ENCODE peak calls at places on chromosomes 16 and 17, in nine cellular contexts. C is upper lobe of left lung, J is AG09319, B is endothelial cell, P is mesothelial cell of epicardium, W is ovary, O is psoas muscle, V is HFFc6, S is bronchial epithelial cell. G is an unnamed sample.

GRCh38 chr16:86477642-86478041 is 32.7 kb upstream of the FOXF1 start:
- DNase-seq in B (no peak), V (peak), J (no peak), P (no peak), O (no peak), C (no peak), S (no peak), W (no peak), G (no peak)

GRCh38 chr17:81515530-81516041 is 3.0 kb upstream of the ACTG1 start:
- DNase-seq in B (no peak), P (no peak), C (peak), W (peak), S (no peak), O (peak), J (no peak), V (no peak), G (peak)

GRCh38 chr16:29961479-29962343 is at the start of gene TMEM219:
- DNase-seq in V (peak), B (peak), P (peak), S (peak), J (peak), W (peak), C (peak), O (peak), G (peak)

GRCh38 chr17:75876190-75876937 is 2.0 kb downstream of the TRIM47 start:
- DNase-seq in V (no peak), S (peak), W (no peak), B (peak), P (no peak), J (no peak), O (peak), C (peak), G (peak)

GRCh38 chr17:30576326-30576861 is 99.2 kb downstream of the GOSR1 start:
- DNase-seq in C (peak), S (no peak), O (no peak), B (no peak), J (no peak), V (no peak), P (peak), W (no peak), G (no peak)

GRCh38 chr17:62109378-62109902 is 44.4 kb upstream of the MED13 start:
- DNase-seq in V (peak), B (peak), S (peak), O (no peak), P (no peak), J (peak), C (no peak), W (peak), G (peak)

GRCh38 chr17:39739885-39740356 is 2.2 kb downstream of the GRB7 start:
- DNase-seq in S (peak), C (no peak), P (no peak), J (no peak), V (no peak), B (no peak), O (no peak), W (no peak), G (no peak)

GRCh38 chr16:50800074-50800473 is 58.2 kb downstream of the CYLD start:
- DNase-seq in W (no peak), B (no peak), O (no peak), J (no peak), C (no peak), S (no peak), V (no peak), P (no peak), G (no peak)

GRCh38 chr17:8831234-8831849 is 32.2 kb upstream of the MFSD6L start:
- DNase-seq in P (no peak), B (no peak), S (no peak), O (no peak), V (no peak), J (no peak), C (no peak), W (no peak), G (no peak)

GRCh38 chr16:26959416-26960009 is 107.2 kb upstream of the C16orf82 start:
- DNase-seq in P (no peak), V (no peak), S (no peak), B (no peak), W (no peak), C (no peak), O (no peak), J (no peak), G (no peak)

GRCh38 chr16:10584956-10585561 is 4.7 kb upstream of the EMP2 start:
- DNase-seq in P (no peak), J (no peak), C (no peak), W (no peak), S (peak), B (no peak), V (peak), O (no peak), G (no peak)

GRCh38 chr16:78579020-78579419 is 479.6 kb downstream of the WWOX start:
- DNase-seq in C (no peak), J (no peak), P (no peak), S (no peak), B (no peak), O (no peak), V (no peak), W (no peak), G (no peak)

GRCh38 chr16:12800751-12801308 is 2.9 kb downstream of the CPPED1 start:
- DNase-seq in W (no peak), V (no peak), P (no peak), J (no peak), B (no peak), O (no peak), S (no peak), C (no peak), G (no peak)

GRCh38 chr16:3659200-3659599 is 4.7 kb downstream of the DNASE1 start:
- DNase-seq in O (no peak), J (peak), V (no peak), C (no peak), W (no peak), S (no peak), P (no peak), B (no peak), G (no peak)

GRCh38 chr17:31722251-31723056 is 136.6 kb downstream of the COPRS start:
- DNase-seq in J (no peak), O (no peak), P (no peak), B (no peak), C (no peak), V (peak), W (no peak), S (no peak), G (no peak)

GRCh38 chr17:55386931-55387330 is 34.7 kb downstream of the MMD start:
- DNase-seq in J (no peak), B (no peak), O (no peak), V (no peak), S (peak), C (no peak), P (no peak), W (no peak), G (no peak)

GRCh38 chr17:19718613-19719364 is 2.4 kb upstream of the SLC47A2 start:
- DNase-seq in V (no peak), P (no peak), C (no peak), J (no peak), S (no peak), B (peak), O (no peak), W (no peak), G (no peak)

GRCh38 chr17:73953206-73954033 is 250.1 kb upstream of the RPL38 start:
- DNase-seq in J (no peak), V (no peak), C (no peak), S (no peak), P (no peak), B (no peak), W (no peak), O (no peak), G (no peak)

GRCh38 chr17:12597895-12598294 is 67.8 kb upstream of the MYOCD start:
- DNase-seq in W (no peak), B (no peak), O (no peak), C (no peak), S (no peak), J (no peak), P (no peak), V (no peak), G (no peak)

GRCh38 chr17:50264263-50265113 is 9.8 kb upstream of the TMEM92 start:
- DNase-seq in J (no peak), S (no peak), O (no peak), B (no peak), P (peak), V (peak), C (peak), W (peak), G (peak)

GRCh38 chr16:89094252-89094901 is 725 bp downstream of the ACSF3 start:
- DNase-seq in C (no peak), V (peak), P (no peak), J (no peak), S (peak), O (no peak), W (no peak), B (no peak), G (no peak)

GRCh38 chr16:31118223-31119155 is 1.0 kb downstream of the KAT8 start:
- DNase-seq in O (no peak), P (no peak), S (peak), J (no peak), C (no peak), B (no peak), W (no peak), V (peak), G (no peak)

GRCh38 chr17:75755205-75755901 is 9.6 kb downstream of the GALK1 start:
- DNase-seq in O (no peak), V (no peak), C (peak), S (no peak), W (no peak), J (no peak), B (no peak), P (no peak), G (no peak)

GRCh38 chr17:67026341-67026740 is 18.0 kb upstream of the CACNG1 start:
- DNase-seq in W (no peak), O (no peak), B (no peak), C (no peak), V (no peak), P (no peak), S (no peak), J (no peak), G (no peak)

GRCh38 chr17:67024736-67025135 is 19.6 kb upstream of the CACNG1 start:
- DNase-seq in C (peak), W (no peak), V (no peak), O (no peak), S (no peak), J (no peak), B (no peak), P (no peak), G (no peak)

GRCh38 chr17:67030641-67031040 is 13.7 kb upstream of the CACNG1 start:
- DNase-seq in W (no peak), P (no peak), S (no peak), C (peak), V (no peak), B (no peak), O (no peak), J (no peak), G (no peak)

GRCh38 chr17:67025216-67025792 is 19.1 kb upstream of the CACNG1 start:
- DNase-seq in O (no peak), C (peak), P (no peak), S (no peak), V (no peak), W (no peak), B (no peak), J (no peak), G (no peak)

GRCh38 chr17:67027031-67027628 is 17.2 kb upstream of the CACNG1 start:
- DNase-seq in V (peak), O (no peak), B (no peak), P (no peak), C (no peak), S (peak), W (no peak), J (no peak), G (no peak)
- TF ChIP-seq CTCF in V (no peak), O (no peak), B (no peak), P (no peak), C (no peak), S (no peak), W (no peak), J (no peak), G (no peak)

GRCh38 chr17:5219536-5219935 is 15.1 kb downstream of the SCIMP start:
- DNase-seq in B (no peak), W (no peak), V (no peak), J (no peak), C (no peak), O (no peak), P (no peak), S (no peak), G (no peak)

GRCh38 chr17:5225668-5226457 is 8.8 kb downstream of the SCIMP start:
- DNase-seq in V (no peak), B (no peak), P (no peak), O (no peak), W (no peak), J (no peak), S (no peak), C (no peak), G (no peak)

DNA sequence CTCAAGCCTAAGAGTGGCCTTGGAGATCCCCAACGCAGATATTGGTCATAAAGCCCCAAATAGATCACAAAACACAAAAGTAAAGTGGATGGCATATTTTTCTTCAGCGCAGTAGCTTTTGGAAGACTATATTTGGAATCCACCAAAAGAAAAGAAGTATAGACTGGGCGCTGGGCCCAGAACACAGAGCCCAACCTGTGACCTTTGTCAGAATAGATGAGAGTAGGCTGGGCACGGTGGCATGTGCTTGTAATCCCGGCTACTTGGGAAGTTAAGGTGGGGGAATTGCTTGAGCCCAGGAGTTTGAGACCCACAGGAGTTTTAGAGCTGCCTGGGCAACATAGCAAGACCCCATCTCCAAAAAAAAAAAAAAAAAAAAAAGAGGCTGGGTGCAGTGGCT is 14.6 kb downstream of the SCIMP start:
- DNase-seq in J (no peak), S (no peak), V (no peak), B (no peak), C (no peak), W (no peak), O (no peak), P (no peak), G (no peak)
- TF ChIP-seq CTCF in J (no peak), S (no peak), V (no peak), B (no peak), C (no peak), W (no peak), O (no peak), P (no peak), G (no peak)

DNA sequence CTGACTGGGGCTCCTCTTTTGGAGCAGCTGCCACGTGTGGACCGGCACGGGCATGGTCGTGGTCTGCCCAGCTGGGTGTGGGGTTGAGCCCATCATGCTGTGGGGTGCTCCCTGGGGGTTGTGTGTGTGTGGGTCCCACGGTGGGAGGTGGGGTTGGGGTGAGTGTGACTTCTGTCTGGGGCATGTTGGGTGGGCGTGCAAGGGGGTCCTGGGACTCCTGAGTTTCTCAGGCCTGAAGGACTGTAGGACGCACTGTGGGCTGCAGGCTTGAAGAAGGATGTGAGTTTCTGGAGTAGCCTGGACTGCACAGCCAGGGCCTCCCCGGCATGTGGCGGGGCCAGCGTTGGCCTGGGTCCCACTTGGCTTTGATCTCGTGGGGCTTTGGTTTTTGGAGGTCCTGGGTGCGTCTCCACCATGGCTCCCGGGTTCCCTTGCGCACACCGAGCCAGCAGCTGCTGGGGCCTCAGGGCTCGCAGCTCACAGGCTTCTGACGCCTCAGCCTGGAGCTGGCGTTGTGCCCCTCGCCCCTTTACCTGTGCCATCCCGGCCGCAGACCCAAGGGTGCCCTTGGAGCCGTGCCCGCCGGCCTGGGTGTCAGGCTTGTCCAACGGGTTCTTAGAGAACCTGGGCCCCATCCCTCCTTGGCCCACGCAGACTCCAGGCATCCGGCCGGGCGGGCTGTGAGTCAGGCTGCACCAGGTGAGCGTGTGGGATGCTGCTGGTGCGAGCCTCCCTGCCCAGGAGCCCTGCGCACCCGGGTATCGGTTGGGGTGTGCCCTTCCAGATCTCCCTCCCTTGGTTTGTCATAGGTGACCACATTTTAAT is 34.4 kb upstream of the ZNF750 start:
- DNase-seq in B (no peak), C (peak), V (no peak), J (no peak), W (no peak), S (peak), O (no peak), P (no peak), G (no peak)
- TF ChIP-seq CTCF in B (no peak), C (no peak), V (no peak), J (no peak), W (no peak), S (no peak), O (no peak), P (no peak), G (no peak)

GRCh38 chr16:11671271-11671670 is 3.0 kb downstream of the SNN start:
- DNase-seq in W (no peak), J (no peak), S (no peak), V (no peak), B (no peak), O (no peak), P (no peak), C (no peak), G (no peak)

GRCh38 chr16:11671676-11672075 is 3.4 kb downstream of the SNN start:
- DNase-seq in P (no peak), S (no peak), B (no peak), O (no peak), W (no peak), C (no peak), V (no peak), J (no peak), G (no peak)

GRCh38 chr16:11674001-11674817 is 6.0 kb downstream of the SNN start:
- DNase-seq in W (no peak), P (no peak), S (no peak), J (no peak), B (no peak), O (no peak), C (no peak), V (no peak), G (no peak)

GRCh38 chr16:11673091-11674000 is 5.1 kb downstream of the SNN start:
- DNase-seq in J (no peak), V (no peak), B (no peak), C (peak), W (peak), O (no peak), P (no peak), S (no peak), G (no peak)

DNA sequence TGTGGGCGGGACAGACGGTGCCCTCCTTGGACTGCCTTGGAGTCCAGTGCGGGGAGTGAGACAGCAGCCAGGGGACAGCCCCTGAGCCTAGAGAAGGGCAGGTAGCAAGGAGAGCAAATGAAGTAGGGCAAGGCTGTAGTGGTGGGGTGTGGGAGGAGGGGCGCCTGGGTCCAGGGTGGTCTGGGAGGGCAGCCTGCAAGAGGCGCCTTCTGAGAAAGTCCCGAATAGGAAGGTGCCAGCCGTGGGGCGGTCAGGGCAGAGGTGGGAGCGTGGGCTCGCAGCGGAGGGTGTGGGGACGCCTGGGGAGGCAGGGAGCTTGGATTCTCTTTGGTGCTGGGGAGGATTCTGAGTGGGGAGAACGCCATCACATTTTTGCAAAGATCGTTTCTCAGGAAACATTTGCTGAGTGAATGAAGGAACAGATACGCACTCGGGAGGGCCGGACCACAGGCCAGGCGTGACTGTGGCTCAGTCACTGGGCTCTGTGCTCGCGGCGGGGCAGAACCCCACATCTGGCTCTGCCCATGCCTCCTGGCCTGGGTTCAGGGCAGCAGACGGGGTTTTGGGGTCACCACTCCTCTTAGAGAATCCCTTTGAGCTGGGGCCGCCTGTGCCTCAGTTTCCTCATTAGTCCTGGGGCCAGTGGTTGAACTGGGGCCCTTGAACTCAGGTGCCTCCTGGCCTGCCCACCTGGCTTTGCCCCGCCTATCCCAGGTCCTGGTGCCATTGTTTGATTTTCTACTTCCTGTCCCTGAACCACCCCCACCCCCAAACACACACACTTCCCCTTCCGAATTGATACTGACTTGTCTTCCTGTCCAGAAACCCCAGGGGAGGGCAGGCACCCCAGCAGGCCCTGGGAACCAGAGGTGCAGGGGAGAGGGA is 4.2 kb downstream of the SNN start:
- DNase-seq in P (no peak), O (no peak), V (no peak), C (no peak), J (no peak), B (no peak), W (no peak), S (no peak), G (peak)
- TF ChIP-seq CTCF in P (no peak), O (no peak), V (no peak), C (no peak), J (no peak), B (no peak), W (no peak), S (no peak), G (no peak)

GRCh38 chr16:56281256-56281805 is 90.0 kb downstream of the GNAO1 start:
- DNase-seq in V (no peak), C (no peak), P (no peak), W (no peak), S (peak), O (no peak), B (peak), J (no peak), G (no peak)
- TF ChIP-seq CTCF in V (peak), C (no peak), P (no peak), W (no peak), S (peak), O (no peak), B (no peak), J (peak), G (no peak)

GRCh38 chr17:79795795-79796569 is 895 bp downstream of the CBX8 start:
- DNase-seq in S (no peak), B (no peak), V (no peak), C (no peak), W (no peak), J (no peak), P (no peak), O (no peak), G (no peak)

GRCh38 chr17:79794659-79795511 is 2.0 kb downstream of the CBX8 start:
- DNase-seq in J (no peak), S (no peak), O (no peak), P (no peak), V (no peak), W (no peak), C (peak), B (no peak), G (no peak)

GRCh38 chr17:79792984-79793923 is 3.6 kb downstream of the CBX8 start:
- DNase-seq in J (peak), W (no peak), O (peak), S (no peak), B (no peak), V (peak), C (peak), P (peak), G (no peak)

GRCh38 chr17:79792371-79792871 is 4.5 kb downstream of the CBX8 start:
- DNase-seq in B (no peak), S (no peak), V (no peak), P (no peak), O (no peak), W (no peak), J (no peak), C (no peak), G (no peak)

GRCh38 chr17:79793924-79794304 is 3.0 kb downstream of the CBX8 start:
- DNase-seq in V (no peak), J (no peak), C (no peak), S (no peak), O (no peak), W (no peak), B (no peak), P (peak), G (no peak)
- TF ChIP-seq CTCF in V (no peak), J (no peak), C (no peak), S (no peak), O (no peak), W (no peak), B (no peak), P (no peak), G (no peak)